ENCODE peak calls at places on chromosomes 6 and 20, in eight cellular contexts. U, P, H, O, Y, L, E and Q are unnamed samples.

GRCh38 chr20:650954-651353 is 2.0 kb downstream of the SRXN1 start:
- DNase-seq in U (no peak), P (no peak), H (no peak), O (no peak), Y (no peak), L (no peak), E (no peak), Q (no peak)

GRCh38 chr20:40442181-40442963 is 246.7 kb downstream of the MAFB start:
- DNase-seq in U (no peak), P (no peak), H (no peak), O (no peak), Y (no peak), L (no peak), E (no peak), Q (no peak)

GRCh38 chr6:142899101-142899760 is 45.7 kb downstream of the HIVEP2 start:
- DNase-seq in U (no peak), P (no peak), H (no peak), O (no peak), Y (no peak), L (no peak), E (no peak), Q (no peak)

GRCh38 chr20:4689224-4689623 is 32.5 kb upstream of the PRND start:
- DNase-seq in U (no peak), P (no peak), H (no peak), O (no peak), Y (no peak), L (no peak), E (no peak), Q (no peak)

GRCh38 chr6:72844614-72845013 is 222.8 kb downstream of the KCNQ5 start:
- DNase-seq in U (no peak), P (no peak), H (no peak), O (no peak), Y (no peak), L (no peak), E (no peak), Q (no peak)

GRCh38 chr6:20354366-20354765 is 47.3 kb upstream of the E2F3 start:
- DNase-seq in U (no peak), P (no peak), H (no peak), O (no peak), Y (no peak), L (no peak), E (no peak), Q (no peak)

GRCh38 chr20:45306431-45306982 is at the start of gene RBPJL:
- DNase-seq in U (no peak), P (no peak), H (no peak), O (no peak), Y (no peak), L (peak; percentile 73), E (no peak), Q (no peak)

GRCh38 chr20:57807418-57808265 is 97.8 kb upstream of the PMEPA1 start:
- DNase-seq in U (no peak), P (no peak), H (no peak), O (no peak), Y (no peak), L (no peak), E (no peak), Q (no peak)

GRCh38 chr6:20366082-20366834 is 35.4 kb upstream of the E2F3 start:
- DNase-seq in U (no peak), P (peak; percentile 46), H (no peak), O (no peak), Y (no peak), L (no peak), E (no peak), Q (no peak)